ENCODE peak calls at places on chromosomes 3 and 15, in five cellular contexts. H, U, M, T and K are unnamed samples. For H3K36me3, the result is how much of the 10 kb centered on the place peaks cover.

GRCh38 chr3:122937745-122938144 is 89.8 kb downstream of the SEMA5B start:
- DNase-seq in H (no peak), U (no peak), M (no peak), T (no peak), K (no peak)

GRCh38 chr3:66378256-66378655 is 122.6 kb downstream of the LRIG1 start:
- DNase-seq in H (no peak), U (peak), M (no peak), T (no peak), K (no peak)

GRCh38 chr15:56598991-56599390 is 134.1 kb upstream of the MNS1 start:
- DNase-seq in H (no peak), U (no peak), M (peak), T (no peak), K (no peak)

GRCh38 chr3:195286115-195286872 is 15.3 kb upstream of the XXYLT1 start:
- DNase-seq in H (no peak), U (no peak), M (peak), T (no peak), K (no peak)

GRCh38 chr3:170425491-170426239 is 7.0 kb downstream of the CLDN11 start:
- DNase-seq in H (no peak), U (no peak), M (no peak), T (no peak), K (no peak)

GRCh38 chr3:123194552-123194951 is 7.2 kb upstream of the SEC22A start:
- DNase-seq in H (no peak), U (no peak), M (peak), T (no peak), K (peak)

GRCh38 chr15:38768970-38769369 is 204.4 kb upstream of the RASGRP1 start:
- DNase-seq in H (no peak), U (no peak), M (peak), T (no peak), K (no peak)

GRCh38 chr15:40846846-40847224 is 3.0 kb downstream of the SPINT1 start:
- DNase-seq in H (peak), U (no peak), M (no peak), T (no peak), K (no peak)

GRCh38 chr3:13684350-13684749 is 135.4 kb downstream of the FBLN2 start:
- DNase-seq in H (no peak), U (no peak), M (no peak), T (no peak), K (no peak)

GRCh38 chr3:55501905-55502304 is 14.8 kb upstream of the WNT5A start:
- DNase-seq in H (no peak), U (no peak), M (peak), T (no peak), K (no peak)

GRCh38 chr15:22239806-22240180 is 159.5 kb downstream of the OR4M2 start:
- DNase-seq in H (no peak), U (no peak), M (no peak), T (no peak), K (no peak)

GRCh38 chr3:139824864-139825263 is 110.1 kb upstream of the CLSTN2 start:
- DNase-seq in H (no peak), U (no peak), M (no peak), T (no peak), K (no peak)

GRCh38 chr3:138180375-138181029 is 5.8 kb upstream of the DBR1 start:
- DNase-seq in H (no peak), U (no peak), M (peak), T (no peak), K (no peak)

GRCh38 chr3:13200951-13201350 is 127.7 kb upstream of the IQSEC1 start:
- DNase-seq in H (no peak), U (no peak), M (peak), T (no peak), K (no peak)

GRCh38 chr15:70509282-70510272 is 253.8 kb downstream of the UACA start:
- DNase-seq in H (no peak), U (no peak), M (no peak), T (no peak), K (no peak)

GRCh38 chr3:109275702-109276293 is 40.5 kb downstream of the DPPA2 start:
- DNase-seq in H (no peak), U (no peak), M (peak), T (no peak), K (peak)

GRCh38 chr3:85508659-85509058 is 549.9 kb downstream of the CADM2 start:
- DNase-seq in H (no peak), U (no peak), M (no peak), T (no peak), K (no peak)

GRCh38 chr3:123805504-123805903 is 78.6 kb downstream of the MYLK start:
- DNase-seq in H (no peak), U (no peak), M (no peak), T (no peak), K (no peak)

GRCh38 chr3:181752202-181752671 is 40.5 kb downstream of the SOX2 start:
- DNase-seq in H (no peak), U (no peak), M (peak), T (no peak), K (no peak)

GRCh38 chr3:32154180-32154579 is 47.8 kb downstream of the GPD1L start:
- DNase-seq in H (no peak), U (no peak), M (no peak), T (no peak), K (no peak)

GRCh38 chr3:188358787-188359493 is 205.0 kb downstream of the LPP start:
- DNase-seq in H (no peak), U (no peak), M (no peak), T (no peak), K (no peak)

GRCh38 chr3:134373942-134374790 is at the start of gene AMOTL2:
- DNase-seq in H (peak), U (peak), M (peak), T (peak), K (peak)

GRCh38 chr3:55183259-55183658 is 255.4 kb upstream of the LRTM1 start:
- DNase-seq in H (no peak), U (no peak), M (no peak), T (no peak), K (no peak)

GRCh38 chr15:70726753-70727152 is 36.6 kb downstream of the UACA start:
- DNase-seq in H (no peak), U (no peak), M (peak), T (no peak), K (no peak)

GRCh38 chr3:132242095-132242494 is 75.1 kb upstream of the ACP3 start:
- DNase-seq in H (no peak), U (no peak), M (no peak), T (no peak), K (no peak)

GRCh38 chr3:69900331-69900730 is 99.2 kb upstream of the SAMMSON start:
- DNase-seq in H (no peak), U (no peak), M (no peak), T (no peak), K (no peak)

GRCh38 chr3:56782900-56783299 is 18.8 kb downstream of the ARHGEF3 start:
- DNase-seq in H (no peak), U (no peak), M (no peak), T (no peak), K (no peak)

GRCh38 chr15:98422086-98422478 is 226.3 kb upstream of the IGF1R start:
- DNase-seq in H (no peak), U (no peak), M (no peak), T (no peak), K (no peak)
- H3K4me3 ChIP-seq in H (no peak), U (peak), M (peak), T (peak), K (peak)

GRCh38 chr3:52233968-52234367 is 5.0 kb downstream of the TWF2 start:
- DNase-seq in H (no peak), U (no peak), M (no peak), T (peak), K (no peak)

GRCh38 chr3:52231502-52232278 is 6.2 kb upstream of the TLR9 start:
- DNase-seq in H (peak), U (no peak), M (peak), T (peak), K (peak)

GRCh38 chr3:52234516-52235447 is 4.2 kb downstream of the TWF2 start:
- DNase-seq in H (peak), U (no peak), M (no peak), T (peak), K (peak)

GRCh38 chr3:52232279-52233107 is 6.5 kb downstream of the TWF2 start:
- DNase-seq in H (no peak), U (no peak), M (no peak), T (peak), K (no peak)

DNA sequence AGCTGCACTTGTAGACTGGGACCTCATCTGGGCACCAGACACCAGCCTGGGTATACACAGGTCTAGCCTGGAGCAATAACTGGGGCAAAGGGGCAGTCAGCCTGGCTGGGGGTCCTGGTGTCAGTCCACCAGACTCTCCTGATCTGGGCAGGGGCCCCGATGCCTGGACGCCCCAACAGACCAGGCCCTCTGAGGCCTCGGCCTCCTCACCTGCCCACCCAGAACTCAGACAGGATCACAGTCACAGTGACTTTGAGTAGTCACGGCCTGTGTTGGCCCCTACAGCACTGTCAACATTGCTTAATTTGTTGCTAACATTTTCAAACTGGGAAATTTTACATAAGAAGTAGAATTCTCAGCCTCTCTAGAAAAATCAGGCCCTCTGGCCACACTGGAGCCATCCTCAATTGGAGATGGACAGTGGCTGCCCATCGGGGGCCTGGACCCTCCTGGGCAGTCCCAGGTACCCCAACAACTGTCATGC is 5.8 kb downstream of the TWF2 start:
- DNase-seq in H (no peak), U (no peak), M (no peak), T (peak), K (no peak)
- H3K36me3 ChIP-seq in H (under half), U (under half), M (under half), T (half or more), K (under half)

GRCh38 chr3:157129782-157130137 is 30.2 kb downstream of the CCNL1 start:
- DNase-seq in H (no peak), U (no peak), M (peak), T (no peak), K (no peak)

GRCh38 chr3:157132341-157132740 is 27.6 kb downstream of the CCNL1 start:
- DNase-seq in H (no peak), U (no peak), M (no peak), T (no peak), K (no peak)

GRCh38 chr3:157131861-157132260 is 28.1 kb downstream of the CCNL1 start:
- DNase-seq in H (no peak), U (no peak), M (no peak), T (no peak), K (no peak)

GRCh38 chr3:157130138-157130880 is 29.6 kb downstream of the CCNL1 start:
- DNase-seq in H (peak), U (peak), M (peak), T (peak), K (peak)

DNA sequence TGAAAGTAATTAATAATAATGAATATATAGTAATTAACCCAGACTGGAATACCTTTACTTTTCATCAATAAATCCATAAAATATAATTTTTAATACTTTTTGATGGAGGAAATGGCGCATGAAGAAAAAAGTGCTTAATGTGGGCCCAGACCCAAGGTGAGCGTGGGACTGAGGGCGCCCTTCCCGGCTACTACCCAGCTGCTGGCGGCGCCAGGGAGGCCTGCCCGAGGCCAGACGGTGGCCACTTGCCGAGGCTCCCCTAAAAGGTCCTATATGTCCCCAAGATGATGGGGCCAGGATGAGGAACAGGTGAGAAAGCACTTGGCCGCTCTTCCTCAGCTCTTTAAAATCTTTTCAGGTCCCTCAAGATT is 29.1 kb downstream of the CCNL1 start:
- DNase-seq in H (no peak), U (no peak), M (no peak), T (peak), K (no peak)
- H3K4me3 ChIP-seq in H (no peak), U (no peak), M (no peak), T (no peak), K (peak)

GRCh38 chr3:161355508-161355907 is 15.8 kb downstream of the SPTSSB start:
- DNase-seq in H (no peak), U (no peak), M (no peak), T (no peak), K (no peak)

GRCh38 chr3:161358488-161358887 is 12.8 kb downstream of the SPTSSB start:
- DNase-seq in H (no peak), U (no peak), M (no peak), T (no peak), K (no peak)

GRCh38 chr3:161354554-161354953 is 16.8 kb downstream of the SPTSSB start:
- DNase-seq in H (no peak), U (no peak), M (no peak), T (no peak), K (no peak)

GRCh38 chr3:161351330-161351729 is 20.0 kb downstream of the SPTSSB start:
- DNase-seq in H (no peak), U (no peak), M (no peak), T (no peak), K (no peak)

GRCh38 chr3:161356287-161356686 is 15.0 kb downstream of the SPTSSB start:
- DNase-seq in H (no peak), U (no peak), M (no peak), T (no peak), K (no peak)
- H3K36me3 ChIP-seq in H (under half), U (under half), M (under half), T (under half), K (under half)

GRCh38 chr15:82043130-82043673 is 2.6 kb downstream of the MEX3B start:
- DNase-seq in H (peak), U (peak), M (no peak), T (no peak), K (no peak)
- H3K4me3 ChIP-seq in H (no peak), U (peak), M (no peak), T (no peak), K (peak)

GRCh38 chr15:63727542-63727941 is 106.2 kb downstream of the HERC1 start:
- DNase-seq in H (no peak), U (no peak), M (no peak), T (no peak), K (no peak)
- H3K36me3 ChIP-seq in H (under half), U (under half), M (half or more), T (half or more), K (half or more)

GRCh38 chr3:175713263-175713662 is 854.1 kb downstream of the NAALADL2 start:
- DNase-seq in H (no peak), U (no peak), M (no peak), T (no peak), K (no peak)

GRCh38 chr3:175716451-175716850 is 857.3 kb downstream of the NAALADL2 start:
- DNase-seq in H (no peak), U (no peak), M (no peak), T (no peak), K (no peak)
- H3K4me3 ChIP-seq in H (no peak), U (no peak), M (no peak), T (no peak), K (no peak)

GRCh38 chr3:185934726-185935464 is 2.9 kb downstream of the TRA2B start:
- DNase-seq in H (no peak), U (no peak), M (no peak), T (no peak), K (no peak)

GRCh38 chr3:185936814-185937688 is 763 bp downstream of the TRA2B start:
- DNase-seq in H (peak), U (peak), M (peak), T (peak), K (peak)

GRCh38 chr3:185937689-185938374 is at the start of gene TRA2B:
- DNase-seq in H (peak), U (peak), M (peak), T (peak), K (peak)

GRCh38 chr3:185933374-185933950 is 4.4 kb downstream of the TRA2B start:
- DNase-seq in H (no peak), U (no peak), M (no peak), T (no peak), K (no peak)

DNA sequence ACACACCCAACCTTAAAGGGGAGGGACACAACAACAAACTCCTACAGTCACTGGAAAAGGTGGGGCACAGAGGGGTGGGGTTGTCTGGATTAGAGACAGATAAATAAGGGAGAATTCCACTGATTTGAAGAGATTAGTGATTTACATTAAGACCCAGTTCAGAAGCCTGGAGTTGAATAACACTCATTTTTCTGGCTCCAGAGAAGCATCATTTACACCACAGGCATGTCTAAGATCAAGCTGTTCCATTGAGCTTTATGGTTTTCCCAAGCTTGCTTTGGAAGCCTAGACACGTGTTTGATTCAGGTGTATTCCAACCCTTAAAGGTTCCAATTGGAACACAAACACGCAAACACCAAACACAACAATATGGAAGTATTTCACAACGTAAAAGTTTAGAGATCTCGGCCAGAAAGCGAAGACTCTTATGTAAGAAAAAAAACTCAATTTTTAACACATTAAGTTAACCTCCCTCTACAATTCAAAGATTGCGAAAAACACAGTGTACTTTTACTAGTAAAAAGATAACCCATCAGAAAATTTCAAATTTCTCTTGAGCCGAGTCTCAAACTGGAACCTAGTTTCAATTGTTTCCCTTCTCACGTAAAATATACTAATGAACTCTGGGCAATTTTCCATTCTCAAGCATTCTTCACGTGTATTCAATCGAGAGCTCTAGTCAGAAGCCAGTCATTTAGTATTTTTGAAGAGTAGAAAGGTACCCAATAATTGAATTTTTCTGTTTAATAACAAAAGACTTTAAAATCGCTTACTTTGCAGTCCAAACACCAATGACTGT is 2.1 kb downstream of the TRA2B start:
- DNase-seq in H (no peak), U (no peak), M (no peak), T (no peak), K (no peak)
- H3K36me3 ChIP-seq in H (under half), U (under half), M (under half), T (under half), K (under half)

DNA sequence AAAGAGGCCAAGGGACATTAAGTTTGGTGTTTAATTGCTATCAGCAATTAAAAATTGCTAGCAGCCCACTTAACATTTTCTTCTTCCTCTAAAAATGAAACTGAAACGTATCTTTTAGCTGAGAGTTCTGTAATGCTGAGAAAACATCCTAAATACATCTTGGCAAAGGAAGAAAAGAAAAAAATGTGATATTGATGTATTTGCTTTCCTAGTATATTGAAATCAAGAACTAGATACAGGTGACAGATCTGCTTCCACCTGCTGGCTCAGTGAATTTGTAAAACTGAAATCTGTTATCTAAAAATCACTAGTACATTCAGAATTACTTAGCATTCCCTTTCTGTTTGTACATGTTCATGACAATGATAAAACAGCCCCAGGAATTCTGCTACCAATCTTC is 283.2 kb downstream of the ZBTB20 start:
- DNase-seq in H (no peak), U (no peak), M (no peak), T (no peak), K (no peak)
- H3K4me3 ChIP-seq in H (no peak), U (peak), M (no peak), T (peak), K (peak)

DNA sequence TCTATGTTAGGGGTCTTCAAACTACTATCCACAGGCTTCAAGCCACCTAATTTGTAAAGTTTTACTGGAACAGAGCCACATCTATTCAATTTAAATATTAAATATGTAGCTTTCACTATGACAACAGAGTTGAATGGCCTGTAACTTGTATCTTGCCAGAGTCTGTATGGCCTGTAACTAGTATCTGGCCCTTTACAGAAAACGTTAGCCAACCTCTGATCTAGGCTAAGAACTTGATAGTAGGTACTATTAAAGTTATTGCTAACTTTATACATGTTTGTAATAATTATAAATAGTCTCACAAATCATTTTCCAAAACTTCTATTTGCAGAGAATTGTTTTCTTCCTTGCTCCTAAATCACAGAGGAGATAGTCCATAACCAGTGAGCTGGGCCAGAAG is 40.0 kb downstream of the ANKRD28 start:
- DNase-seq in H (no peak), U (no peak), M (no peak), T (no peak), K (no peak)
- H3K36me3 ChIP-seq in H (under half), U (under half), M (under half), T (under half), K (under half)